ENCODE peak calls at places on chromosomes 16 and 17, in five cellular contexts. O, L, B, J and M are unnamed samples.

GRCh38 chr16:70428178-70428998 is 10.5 kb downstream of the ST3GAL2 start:
- DNase-seq in O (peak; percentile 51), L (peak; percentile 79), B (peak; percentile 96), J (peak; percentile 97), M (peak; percentile 67)

GRCh38 chr17:64658931-64659330 is 3.2 kb downstream of the SMURF2 start:
- DNase-seq in O (no peak), L (no peak), B (peak; percentile 96), J (peak; percentile 90), M (no peak)

GRCh38 chr17:17413215-17413792 is 63.5 kb upstream of the MED9 start:
- DNase-seq in O (no peak), L (no peak), B (peak; percentile 59), J (no peak), M (no peak)

GRCh38 chr17:79986441-79987186 is 49.1 kb downstream of the TBC1D16 start:
- DNase-seq in O (no peak), L (no peak), B (peak; percentile 27), J (peak; percentile 67), M (no peak)

GRCh38 chr16:27520982-27521673 is 28.6 kb downstream of the GTF3C1 start:
- DNase-seq in O (no peak), L (no peak), B (peak; percentile 56), J (peak; percentile 63), M (no peak)

GRCh38 chr17:61065263-61065773 is 334.3 kb upstream of the TBX2 start:
- DNase-seq in O (no peak), L (no peak), B (peak; percentile 65), J (peak; percentile 36), M (no peak)

GRCh38 chr17:81037026-81037782 is 2.3 kb downstream of the BAIAP2 start:
- DNase-seq in O (no peak), L (no peak), B (no peak), J (no peak), M (no peak)

GRCh38 chr16:57061084-57061905 is 31.1 kb upstream of the CPNE2 start:
- DNase-seq in O (no peak), L (no peak), B (peak; percentile 34), J (peak; percentile 19), M (no peak)

GRCh38 chr17:14010999-14011692 is 58.2 kb upstream of the COX10 start:
- DNase-seq in O (no peak), L (no peak), B (no peak), J (no peak), M (no peak)
- H3K4me2 ChIP-seq in O (no peak overlapping the region), L (no peak overlapping the region), B (no peak overlapping the region), J (no peak overlapping the region), M (no peak overlapping the region)

GRCh38 chr16:8199390-8199789 is 390.9 kb downstream of the TMEM114 start:
- DNase-seq in O (no peak), L (no peak), B (no peak), J (no peak), M (no peak)

DNA sequence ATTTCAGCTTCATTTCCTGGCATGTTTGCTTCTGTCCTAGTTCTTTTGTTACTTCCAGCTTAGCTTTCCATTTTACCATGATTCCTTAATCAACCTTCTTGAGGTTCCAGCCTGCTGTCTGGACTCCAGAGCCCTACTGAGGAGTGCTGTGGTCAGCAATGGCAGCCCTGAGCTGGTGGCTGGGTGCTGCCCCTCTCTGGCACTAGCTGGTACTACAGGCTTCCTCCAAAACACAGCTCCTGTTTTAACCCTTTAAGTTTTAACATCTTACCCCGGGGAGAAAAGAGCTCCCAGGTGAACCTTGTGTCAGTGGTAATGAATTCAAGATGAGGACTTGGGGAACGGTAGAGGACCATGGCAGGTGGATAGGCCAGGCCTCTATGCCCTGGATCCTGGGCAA is 395.5 kb downstream of the TMEM114 start:
- DNase-seq in O (no peak), L (no peak), B (no peak), J (no peak), M (no peak)
- TF ChIP-seq CTCF in O (peak; percentile 37), L (no peak), B (no peak), J (no peak), M (peak; percentile 71)

GRCh38 chr17:45135978-45136791 is 698 bp downstream of the ACBD4 start:
- DNase-seq in O (no peak), L (no peak), B (no peak), J (no peak), M (no peak)
- H3K4me2 ChIP-seq in O (peak overlapping the region; percentile 78), L (peak overlapping the region; percentile 99), B (peak overlapping the region; percentile 96), J (peak overlapping the region; percentile 75), M (peak overlapping the region; percentile 95)

DNA sequence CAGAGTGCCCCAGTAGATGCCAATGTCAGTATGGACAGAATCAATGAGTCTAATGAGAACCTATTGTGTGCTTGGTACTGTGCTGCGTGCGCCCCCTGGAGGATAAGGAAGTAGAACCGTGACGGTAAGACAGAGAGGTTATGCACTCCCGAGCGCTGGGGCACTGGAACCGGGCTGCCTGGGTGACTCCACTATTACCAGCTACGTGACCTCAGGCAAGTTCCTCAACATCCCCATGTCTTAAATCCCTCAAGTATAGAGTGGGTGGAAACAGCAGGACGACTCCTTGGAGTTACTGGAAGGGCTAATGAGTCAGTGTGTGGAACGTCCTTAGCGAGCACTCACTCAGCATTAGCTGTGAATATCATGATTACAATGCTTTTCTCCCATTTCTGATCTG is 16.2 kb downstream of the CHST4 start:
- DNase-seq in O (peak; percentile 60), L (no peak), B (no peak), J (peak; percentile 6), M (peak; percentile 60)
- TF ChIP-seq CTCF in O (peak; percentile 84), L (peak; percentile 64), B (peak; percentile 13), J (peak; percentile 38), M (peak; percentile 86)

GRCh38 chr17:42488032-42488431 is 29.4 kb downstream of the ATP6V0A1 start:
- DNase-seq in O (no peak), L (no peak), B (no peak), J (no peak), M (no peak)
- H3K4me2 ChIP-seq in O (no peak overlapping the region), L (no peak overlapping the region), B (no peak overlapping the region), J (no peak overlapping the region), M (no peak overlapping the region)

GRCh38 chr16:74035816-74036215 is 260.8 kb upstream of the PSMD7 start:
- DNase-seq in O (peak; percentile 7), L (no peak), B (no peak), J (peak; percentile 2), M (peak; percentile 4)
- TF ChIP-seq CTCF in O (peak; percentile 42), L (peak; percentile 41), B (peak; percentile 28), J (peak; percentile 8), M (peak; percentile 42)

GRCh38 chr16:1098266-1098991 is 2.4 kb upstream of the C1QTNF8 start:
- DNase-seq in O (no peak), L (no peak), B (no peak), J (no peak), M (no peak)
- H3K4me2 ChIP-seq in O (no peak overlapping the region), L (no peak overlapping the region), B (no peak overlapping the region), J (no peak overlapping the region), M (no peak overlapping the region)

DNA sequence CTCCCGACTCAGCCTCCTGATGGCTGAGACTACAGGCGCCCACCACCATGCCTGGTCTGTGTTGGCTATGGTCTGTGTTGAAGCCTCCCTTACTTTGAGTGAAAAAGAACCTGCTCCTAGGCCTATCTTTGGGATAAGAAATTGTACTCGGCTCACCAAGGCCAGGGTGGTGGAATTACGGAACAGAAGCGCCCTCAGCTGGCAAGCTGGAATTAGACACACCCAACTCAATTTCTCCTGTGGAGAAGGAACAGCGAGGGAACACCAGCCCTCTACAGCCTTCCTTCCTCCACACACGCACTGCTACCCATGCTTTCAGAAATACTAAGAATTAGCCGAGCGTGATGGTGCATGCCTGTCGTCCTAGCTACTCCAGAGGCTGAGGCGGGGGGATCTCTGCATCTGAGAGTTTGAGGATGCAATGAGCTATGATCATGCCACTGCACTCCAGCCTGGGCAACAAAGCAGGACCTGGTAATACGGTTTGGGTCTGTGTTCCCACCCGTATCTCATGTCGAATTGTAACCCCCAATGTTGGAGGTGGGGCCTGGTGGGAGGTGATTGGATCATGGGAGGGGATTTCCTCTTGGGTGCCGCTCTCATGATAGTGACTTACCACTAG is 40.1 kb upstream of the RBBP6 start:
- DNase-seq in O (peak; percentile 37), L (no peak), B (no peak), J (peak; percentile 11), M (peak; percentile 31)
- TF ChIP-seq CTCF in O (peak; percentile 61), L (peak; percentile 65), B (peak; percentile 26), J (peak; percentile 50), M (peak; percentile 76)